ENCODE peak calls at places on chromosome 11, in seven cellular contexts. L is glutamatergic neuron; E is stimulated activated naive B cell treated with anti-CD40 and anti-IgM and Interleukin-4, amounts not matched to agents 10 μg/mL and 1 μg/mL and 100 μg/mL, for 72 hours; P is putamen; H is GM19239; S is MM.1S; U is stimulated activated CD4-positive, alpha-beta T cell treated with anti-CD3 and anti-CD28 coated beads, Interleukin-2, amount 100 ng/mL, for 48 hours. T is an unnamed sample.

GRCh38 chr11:27812341-27812740 is 112.1 kb upstream of the BDNF start:
- DNase-seq in H (no peak), P (no peak), S (no peak), L (no peak), E (no peak), U (no peak), T (peak)

GRCh38 chr11:32940865-32941264 is 48.3 kb downstream of the QSER1 start:
- DNase-seq in H (peak), S (peak), L (no peak), P (no peak), E (no peak), U (no peak), T (no peak)

GRCh38 chr11:123450593-123450992 is 20.5 kb downstream of the GRAMD1B start:
- DNase-seq in L (no peak), U (no peak), S (no peak), E (no peak), H (no peak), P (no peak), T (no peak)

GRCh38 chr11:61107888-61108287 is 5.6 kb downstream of the CD5 start:
- DNase-seq in E (no peak), L (no peak), U (no peak), H (no peak), S (no peak), P (no peak), T (no peak)

GRCh38 chr11:35404397-35404775 is 15.0 kb downstream of the SLC1A2 start:
- DNase-seq in H (no peak), E (no peak), S (peak), L (peak), U (no peak), P (no peak), T (peak)

GRCh38 chr11:85875505-85875904 is 20.3 kb downstream of the CCDC83 start:
- DNase-seq in L (no peak), H (no peak), U (no peak), P (no peak), S (no peak), E (no peak), T (no peak)

GRCh38 chr11:58905716-58906547 is 33.4 kb upstream of the GLYATL1 start:
- DNase-seq in U (no peak), P (peak), S (no peak), L (peak), H (no peak), E (no peak), T (peak)

GRCh38 chr11:99916078-99916477 is 771.0 kb upstream of the ARHGAP42 start:
- DNase-seq in E (no peak), L (no peak), H (no peak), U (no peak), P (no peak), S (no peak), T (no peak)

GRCh38 chr11:12133539-12134238 is 23.3 kb downstream of the MICAL2 start:
- DNase-seq in U (no peak), E (no peak), H (no peak), S (peak), L (no peak), P (no peak), T (no peak)

GRCh38 chr11:61904539-61905048 is 12.8 kb downstream of the RAB3IL1 start:
- DNase-seq in U (no peak), S (no peak), H (no peak), E (no peak), L (no peak), P (no peak), T (no peak)